ENCODE peak calls at places on chromosomes 13 and 19, in seven cellular contexts. A, F, L, Y, H, N and P are unnamed samples. For H3K4me1, the result is how much of the 10 kb centered on the place peaks cover.

GRCh38 chr19:53873451-53874383 is 6.0 kb downstream of the MYADM start:
- DNase-seq in A (no peak), F (no peak), L (no peak), Y (no peak), H (no peak), N (no peak), P (no peak)

GRCh38 chr19:4456566-4456842 is 1.1 kb downstream of the UBXN6 start:
- DNase-seq in A (no peak), F (no peak), L (peak), Y (no peak), H (no peak), N (no peak), P (peak)

GRCh38 chr19:17393914-17394313 is at the start of gene CCDC194:
- DNase-seq in A (no peak), F (no peak), L (no peak), Y (no peak), H (no peak), N (no peak), P (no peak)

GRCh38 chr13:64810701-64811258 is 2419.4 kb downstream of the PCDH9 start:
- DNase-seq in A (no peak), F (no peak), L (no peak), Y (no peak), H (no peak), N (no peak), P (no peak)

GRCh38 chr13:93233997-93234416 is 7.4 kb downstream of the GPC6 start:
- DNase-seq in A (no peak), F (peak), L (no peak), Y (no peak), H (no peak), N (no peak), P (no peak)

GRCh38 chr13:47215741-47216140 is 318.9 kb upstream of the HTR2A start:
- DNase-seq in A (no peak), F (no peak), L (no peak), Y (no peak), H (no peak), N (no peak), P (no peak)

GRCh38 chr13:52670726-52671125 is 18.1 kb downstream of the SUGT1 start:
- DNase-seq in A (no peak), F (no peak), L (no peak), Y (no peak), H (no peak), N (no peak), P (no peak)

GRCh38 chr13:94063096-94063495 is 416.4 kb downstream of the DCT start:
- DNase-seq in A (no peak), F (no peak), L (no peak), Y (no peak), H (no peak), N (no peak), P (no peak)

GRCh38 chr19:51480590-51480989 is 2.3 kb downstream of the CEACAM18 start:
- DNase-seq in A (no peak), F (no peak), L (no peak), Y (no peak), H (no peak), N (no peak), P (peak)

GRCh38 chr19:10228925-10229324 is 2.2 kb downstream of the S1PR2 start:
- DNase-seq in A (no peak), F (no peak), L (no peak), Y (no peak), H (no peak), N (no peak), P (no peak)

GRCh38 chr19:18044825-18045304 is 36.9 kb downstream of the ARRDC2 start:
- DNase-seq in A (peak), F (peak), L (peak), Y (no peak), H (peak), N (peak), P (peak)

GRCh38 chr13:19957320-19958118 is 1.0 kb upstream of the ZMYM2 start:
- DNase-seq in A (peak), F (peak), L (peak), Y (peak), H (peak), N (peak), P (peak)

GRCh38 chr13:27830010-27830409 is 37.7 kb downstream of the GSX1 start:
- DNase-seq in A (peak), F (peak), L (peak), Y (peak), H (peak), N (peak), P (peak)

GRCh38 chr13:102286326-102286725 is 115.5 kb downstream of the FGF14 start:
- DNase-seq in A (no peak), F (no peak), L (no peak), Y (no peak), H (no peak), N (no peak), P (no peak)

GRCh38 chr13:95445116-95445515 is 107.4 kb upstream of the CLDN10 start:
- DNase-seq in A (no peak), F (no peak), L (no peak), Y (no peak), H (no peak), N (no peak), P (no peak)

GRCh38 chr19:14434543-14435319 is 1.6 kb downstream of the PKN1 start:
- DNase-seq in A (peak), F (no peak), L (peak), Y (peak), H (peak), N (peak), P (peak)

GRCh38 chr19:11091343-11092153 is 2.3 kb downstream of the LDLR start:
- DNase-seq in A (peak), F (no peak), L (peak), Y (peak), H (no peak), N (no peak), P (peak)

GRCh38 chr19:35353635-35354034 is 4.6 kb upstream of the FFAR3 start:
- DNase-seq in A (no peak), F (peak), L (no peak), Y (no peak), H (peak), N (no peak), P (no peak)

GRCh38 chr19:33193864-33194362 is at the start of gene LRP3:
- DNase-seq in A (peak), F (peak), L (peak), Y (no peak), H (peak), N (peak), P (peak)

GRCh38 chr13:30618938-30619289 is 1.2 kb downstream of the USPL1 start:
- DNase-seq in A (no peak), F (no peak), L (no peak), Y (no peak), H (no peak), N (no peak), P (no peak)

GRCh38 chr19:17296278-17296677 is 6.9 kb downstream of the ABHD8 start:
- DNase-seq in A (no peak), F (no peak), L (no peak), Y (no peak), H (no peak), N (no peak), P (no peak)

GRCh38 chr19:48405010-48405659 is 11.7 kb downstream of the GRIN2D start:
- DNase-seq in A (no peak), F (no peak), L (no peak), Y (no peak), H (no peak), N (no peak), P (no peak)

GRCh38 chr13:53001871-53002270 is 26.7 kb upstream of the OLFM4 start:
- DNase-seq in A (no peak), F (no peak), L (no peak), Y (no peak), H (no peak), N (no peak), P (no peak)

GRCh38 chr13:76884167-76884566 is 2.0 kb downstream of the KCTD12 start:
- DNase-seq in A (peak), F (no peak), L (peak), Y (no peak), H (peak), N (peak), P (peak)

GRCh38 chr13:37090912-37091311 is 14.6 kb downstream of the CSNK1A1L start:
- DNase-seq in A (no peak), F (peak), L (no peak), Y (no peak), H (no peak), N (no peak), P (no peak)

GRCh38 chr19:4803736-4804695 is 12.5 kb downstream of the FEM1A start:
- DNase-seq in A (peak), F (peak), L (peak), Y (no peak), H (peak), N (peak), P (peak)

GRCh38 chr19:10104665-10105221 is 1.4 kb upstream of the PPAN start:
- DNase-seq in A (no peak), F (no peak), L (no peak), Y (no peak), H (no peak), N (no peak), P (no peak)

GRCh38 chr13:112942689-112943308 is 26.2 kb upstream of the MCF2L start:
- DNase-seq in A (peak), F (peak), L (peak), Y (peak), H (peak), N (peak), P (peak)

GRCh38 chr13:59337070-59337469 is 826.7 kb downstream of the DIAPH3 start:
- DNase-seq in A (no peak), F (no peak), L (no peak), Y (no peak), H (no peak), N (no peak), P (no peak)

GRCh38 chr19:24029941-24030636 is 56.9 kb upstream of the ZNF254 start:
- DNase-seq in A (no peak), F (no peak), L (no peak), Y (no peak), H (no peak), N (no peak), P (no peak)

GRCh38 chr13:25463496-25463895 is 91.7 kb downstream of the ATP8A2 start:
- DNase-seq in A (no peak), F (no peak), L (no peak), Y (no peak), H (no peak), N (no peak), P (no peak)

GRCh38 chr13:47288546-47288945 is 391.7 kb upstream of the HTR2A start:
- DNase-seq in A (no peak), F (no peak), L (no peak), Y (no peak), H (no peak), N (no peak), P (no peak)

GRCh38 chr13:80337011-80337688 is 3.8 kb downstream of the SPRY2 start:
- DNase-seq in A (no peak), F (no peak), L (no peak), Y (no peak), H (no peak), N (no peak), P (no peak)

GRCh38 chr19:29303035-29303706 is 90.2 kb upstream of the UQCRFS1 start:
- DNase-seq in A (no peak), F (no peak), L (no peak), Y (no peak), H (peak), N (no peak), P (no peak)

GRCh38 chr13:31891472-31891871 is 140.1 kb upstream of the FRY start:
- DNase-seq in A (peak), F (no peak), L (no peak), Y (no peak), H (no peak), N (no peak), P (no peak)

GRCh38 chr19:13881231-13881691 is 4.3 kb downstream of the NANOS3 start:
- DNase-seq in A (no peak), F (no peak), L (no peak), Y (no peak), H (no peak), N (no peak), P (no peak)

GRCh38 chr19:2355168-2356035 is 4.7 kb upstream of the TMPRSS9 start:
- DNase-seq in A (no peak), F (no peak), L (peak), Y (no peak), H (no peak), N (no peak), P (no peak)

GRCh38 chr13:111902726-111903125 is 164.2 kb upstream of the SOX1 start:
- DNase-seq in A (no peak), F (no peak), L (no peak), Y (no peak), H (no peak), N (no peak), P (no peak)

GRCh38 chr13:78131811-78132210 is 213.2 kb upstream of the EDNRB start:
- DNase-seq in A (no peak), F (no peak), L (no peak), Y (no peak), H (no peak), N (no peak), P (no peak)

GRCh38 chr13:99870541-99870940 is 101.0 kb downstream of the ZIC5 start:
- DNase-seq in A (no peak), F (no peak), L (no peak), Y (no peak), H (no peak), N (no peak), P (no peak)
- H3K27ac ChIP-seq in A (no peak), F (no peak), L (no peak), Y (no peak), H (no peak), N (no peak), P (no peak)

DNA sequence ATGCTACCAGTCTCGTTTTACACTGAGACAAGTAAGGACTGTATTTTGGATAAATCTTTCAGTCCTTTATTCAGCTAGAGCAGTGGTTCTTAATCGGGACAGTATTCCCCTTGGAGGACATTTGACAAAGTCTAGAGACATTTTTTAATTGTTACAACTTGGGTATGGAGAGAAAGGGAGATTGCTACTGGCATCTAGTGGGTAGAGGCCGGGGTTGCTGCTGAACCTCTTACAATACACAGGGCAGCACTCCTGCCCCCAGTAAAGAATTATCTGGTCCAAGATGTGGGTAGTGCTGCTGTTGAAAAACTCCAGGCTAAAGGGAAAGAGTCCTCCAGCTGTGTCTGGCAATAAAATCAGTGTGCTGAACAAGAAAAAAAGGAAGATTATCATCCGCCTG is 334.8 kb downstream of the SLC7A1 start:
- DNase-seq in A (no peak), F (peak), L (no peak), Y (no peak), H (no peak), N (no peak), P (peak)
- H3K4me1 ChIP-seq in A (under half), F (under half), L (under half), Y (under half), H (under half), N (under half), P (under half)

DNA sequence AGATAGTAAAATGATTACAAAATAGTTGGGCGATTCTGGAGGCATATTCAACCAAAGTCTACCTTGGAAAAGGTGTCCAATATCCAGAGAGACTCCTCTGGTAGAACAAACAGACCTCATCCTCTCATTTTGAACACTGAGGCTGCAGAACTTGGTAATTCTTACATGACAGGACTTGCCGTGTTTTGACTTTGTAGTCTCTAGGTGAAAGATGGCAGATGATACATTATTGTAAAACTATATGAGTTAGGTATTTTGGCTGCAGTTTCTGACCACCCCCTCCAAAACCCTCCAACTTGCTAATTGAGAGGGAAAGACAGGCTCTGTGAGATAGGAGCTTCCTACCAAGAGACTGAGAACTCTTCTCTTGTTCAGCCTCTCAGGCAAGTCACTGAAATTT is 22.6 kb downstream of the SAE1 start:
- DNase-seq in A (no peak), F (no peak), L (no peak), Y (no peak), H (no peak), N (no peak), P (no peak)
- H3K27ac ChIP-seq in A (peak), F (no peak), L (no peak), Y (no peak), H (peak), N (no peak), P (no peak)

DNA sequence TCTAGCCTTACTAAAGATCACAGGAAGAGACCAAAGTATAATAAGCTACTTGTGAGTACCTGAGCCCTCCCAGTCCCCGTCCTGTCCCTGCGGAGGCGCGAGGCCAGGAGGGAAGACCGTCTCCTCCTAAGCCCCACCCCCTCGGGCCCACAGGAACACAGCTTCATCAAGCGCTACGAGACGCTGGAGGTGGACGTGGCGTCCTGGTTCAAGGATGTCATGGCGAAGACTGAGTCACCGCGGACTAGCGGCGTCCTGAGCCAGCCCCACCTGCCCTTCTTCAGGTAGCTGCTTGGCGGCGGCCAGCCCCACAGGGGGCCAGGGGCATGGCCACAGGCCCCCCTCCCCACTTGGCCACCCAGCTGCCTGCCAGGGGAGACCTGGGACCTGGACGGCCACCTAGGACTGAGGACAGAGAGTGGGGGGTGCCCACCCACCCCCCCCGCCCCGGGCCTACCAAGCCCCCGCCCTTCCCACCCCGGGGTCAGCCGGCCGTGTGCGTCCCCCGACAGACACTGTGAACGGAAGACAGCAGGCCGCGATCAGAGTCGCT is 2.4 kb upstream of the TGFBR3L start:
- DNase-seq in A (no peak), F (peak), L (no peak), Y (no peak), H (peak), N (no peak), P (no peak)
- H3K4me1 ChIP-seq in A (under half), F (under half), L (under half), Y (under half), H (under half), N (under half), P (under half)

GRCh38 chr13:45995245-45995644 is 57.3 kb downstream of the ZC3H13 start:
- DNase-seq in A (no peak), F (no peak), L (no peak), Y (no peak), H (no peak), N (no peak), P (no peak)

GRCh38 chr13:45994752-45995151 is 57.8 kb downstream of the ZC3H13 start:
- DNase-seq in A (no peak), F (peak), L (no peak), Y (no peak), H (no peak), N (no peak), P (no peak)

GRCh38 chr13:45989607-45990006 is 62.9 kb downstream of the ZC3H13 start:
- DNase-seq in A (no peak), F (no peak), L (no peak), Y (no peak), H (no peak), N (no peak), P (no peak)
- H3K27ac ChIP-seq in A (no peak), F (no peak), L (no peak), Y (peak), H (no peak), N (no peak), P (no peak)

DNA sequence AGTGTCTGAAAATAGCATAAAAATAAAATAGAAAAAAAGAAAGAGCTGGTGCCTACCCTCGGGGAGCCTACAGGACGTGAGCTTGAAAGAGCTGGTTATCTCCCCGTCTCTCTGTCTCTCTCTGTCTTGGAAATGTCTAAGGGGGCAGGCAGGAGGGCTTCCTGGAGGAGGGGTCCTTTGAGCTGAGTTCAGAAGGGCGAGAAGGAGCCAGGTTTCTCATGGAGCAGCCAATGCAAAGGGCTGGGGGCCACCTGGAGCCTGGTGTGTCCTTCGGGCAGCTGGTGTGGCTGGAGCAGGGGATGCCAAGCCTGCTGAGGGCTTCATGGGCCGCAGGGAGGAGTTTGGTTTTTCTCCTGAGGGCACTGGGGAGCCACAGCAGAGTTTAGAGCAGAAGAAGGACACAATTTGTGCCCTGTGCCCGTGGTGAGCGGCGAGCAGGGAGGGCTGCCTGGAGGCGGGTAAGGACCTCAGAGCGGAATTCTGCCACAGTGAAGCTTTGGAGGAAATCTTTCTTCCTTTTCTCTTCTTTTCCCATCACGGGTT is 38.6 kb downstream of the EFNA2 start:
- DNase-seq in A (no peak), F (no peak), L (no peak), Y (no peak), H (no peak), N (no peak), P (no peak)
- H3K4me1 ChIP-seq in A (under half), F (under half), L (under half), Y (under half), H (under half), N (under half), P (under half)

GRCh38 chr19:7318176-7318575 is 24.0 kb upstream of the INSR start:
- DNase-seq in A (no peak), F (no peak), L (no peak), Y (no peak), H (no peak), N (no peak), P (no peak)
- H3K27ac ChIP-seq in A (no peak), F (no peak), L (no peak), Y (no peak), H (no peak), N (no peak), P (no peak)

GRCh38 chr19:38252385-38252784 is 3.8 kb downstream of the PPP1R14A start:
- DNase-seq in A (no peak), F (no peak), L (no peak), Y (no peak), H (no peak), N (no peak), P (no peak)

GRCh38 chr19:38252935-38253691 is 3.1 kb downstream of the PPP1R14A start:
- DNase-seq in A (peak), F (no peak), L (no peak), Y (peak), H (no peak), N (peak), P (no peak)

GRCh38 chr19:38250428-38250820 is 5.8 kb downstream of the PPP1R14A start:
- DNase-seq in A (no peak), F (no peak), L (no peak), Y (no peak), H (no peak), N (no peak), P (no peak)

GRCh38 chr19:38250821-38251563 is 5.2 kb downstream of the PPP1R14A start:
- DNase-seq in A (peak), F (peak), L (peak), Y (peak), H (peak), N (peak), P (peak)

GRCh38 chr19:38251564-38252051 is 4.6 kb downstream of the PPP1R14A start:
- DNase-seq in A (no peak), F (no peak), L (no peak), Y (no peak), H (no peak), N (peak), P (peak)
- H3K4me1 ChIP-seq in A (half or more), F (under half), L (under half), Y (half or more), H (under half), N (under half), P (half or more)